ENCODE peak calls at places on chromosomes 2 and 18, in four cellular contexts. K is A549, G is K562, Y is HepG2. P is an unnamed sample.

GRCh38 chr2:105297211-105297610 is 32.3 kb downstream of the TGFBRAP1 start:
- DNase-seq in K (no peak), G (no peak), Y (no peak), P (no peak)

GRCh38 chr18:33871363-33872025 is 293.5 kb downstream of the ASXL3 start:
- DNase-seq in K (no peak), G (no peak), Y (no peak), P (no peak)

GRCh38 chr2:219497495-219498279 is 1.0 kb upstream of the GMPPA start:
- DNase-seq in K (peak), G (peak), Y (peak), P (peak)

GRCh38 chr2:57965961-57966360 is 80.6 kb upstream of the VRK2 start:
- DNase-seq in K (no peak), G (no peak), Y (no peak), P (no peak)

GRCh38 chr2:195407782-195408181 is 249.2 kb upstream of the SLC39A10 start:
- DNase-seq in K (peak), G (peak), Y (no peak), P (no peak)

GRCh38 chr2:149989447-149990063 is 402.0 kb upstream of the MMADHC start:
- DNase-seq in K (no peak), G (no peak), Y (peak), P (no peak)

GRCh38 chr18:74116628-74117554 is 30.7 kb downstream of the FBXO15 start:
- DNase-seq in K (no peak), G (peak), Y (peak), P (peak)

GRCh38 chr2:153986488-153987229 is 114.9 kb downstream of the GALNT13 start:
- DNase-seq in K (peak), G (no peak), Y (peak), P (no peak)

GRCh38 chr2:138502253-138503086 is 900 bp downstream of the SPOPL start:
- DNase-seq in K (no peak), G (peak), Y (peak), P (no peak)

GRCh38 chr18:23547806-23548205 is 38.5 kb downstream of the NPC1 start:
- DNase-seq in K (peak), G (no peak), Y (peak), P (no peak)

GRCh38 chr18:50178601-50179000 is 16.3 kb downstream of the MYO5B start:
- DNase-seq in K (no peak), G (no peak), Y (no peak), P (no peak)

GRCh38 chr2:20862850-20863249 is 39.9 kb upstream of the LDAH start:
- DNase-seq in K (no peak), G (no peak), Y (no peak), P (no peak)

GRCh38 chr2:219593154-219593553 is 4.5 kb upstream of the STK11IP start:
- DNase-seq in K (no peak), G (no peak), Y (no peak), P (no peak)

GRCh38 chr2:159095813-159096212 is 127.4 kb downstream of the TANC1 start:
- DNase-seq in K (no peak), G (no peak), Y (no peak), P (no peak)

GRCh38 chr2:159093496-159093895 is 125.1 kb downstream of the TANC1 start:
- DNase-seq in K (no peak), G (no peak), Y (no peak), P (no peak)

GRCh38 chr2:159096896-159097295 is 128.5 kb downstream of the TANC1 start:
- DNase-seq in K (no peak), G (no peak), Y (no peak), P (no peak)

GRCh38 chr2:159091981-159092380 is 123.5 kb downstream of the TANC1 start:
- DNase-seq in K (no peak), G (no peak), Y (no peak), P (no peak)

DNA sequence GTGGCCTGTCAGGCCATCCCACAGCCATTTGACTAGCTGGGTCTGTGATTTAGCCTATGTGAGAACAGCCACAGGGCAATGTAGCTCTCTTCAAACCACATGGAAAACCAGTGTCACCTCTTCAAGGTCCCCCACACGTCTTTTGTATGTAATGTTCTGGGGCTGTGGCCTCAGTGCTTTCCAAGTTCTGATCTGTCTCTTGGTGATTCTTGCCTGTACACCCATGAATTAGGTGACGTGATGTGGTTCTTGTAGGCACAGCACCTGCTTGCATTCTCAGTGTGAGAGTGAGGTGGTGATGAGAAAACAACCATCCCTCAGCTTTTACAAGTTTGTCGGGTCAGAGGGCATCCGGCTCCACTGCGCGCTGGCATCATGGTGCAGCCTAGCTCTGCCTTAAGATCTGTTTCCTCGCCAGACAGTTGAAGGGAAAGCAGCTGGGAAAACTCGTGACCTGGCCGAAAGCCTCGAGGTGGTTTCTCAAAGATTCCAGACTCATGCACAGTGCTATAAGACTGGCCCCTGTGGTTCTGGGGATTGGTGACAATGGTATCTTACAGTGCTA is 125.8 kb downstream of the TANC1 start:
- DNase-seq in K (no peak), G (no peak), Y (no peak), P (no peak)
- TF ChIP-seq ESRRA in K (no peak), G (no peak), Y (no peak), P (no peak)

DNA sequence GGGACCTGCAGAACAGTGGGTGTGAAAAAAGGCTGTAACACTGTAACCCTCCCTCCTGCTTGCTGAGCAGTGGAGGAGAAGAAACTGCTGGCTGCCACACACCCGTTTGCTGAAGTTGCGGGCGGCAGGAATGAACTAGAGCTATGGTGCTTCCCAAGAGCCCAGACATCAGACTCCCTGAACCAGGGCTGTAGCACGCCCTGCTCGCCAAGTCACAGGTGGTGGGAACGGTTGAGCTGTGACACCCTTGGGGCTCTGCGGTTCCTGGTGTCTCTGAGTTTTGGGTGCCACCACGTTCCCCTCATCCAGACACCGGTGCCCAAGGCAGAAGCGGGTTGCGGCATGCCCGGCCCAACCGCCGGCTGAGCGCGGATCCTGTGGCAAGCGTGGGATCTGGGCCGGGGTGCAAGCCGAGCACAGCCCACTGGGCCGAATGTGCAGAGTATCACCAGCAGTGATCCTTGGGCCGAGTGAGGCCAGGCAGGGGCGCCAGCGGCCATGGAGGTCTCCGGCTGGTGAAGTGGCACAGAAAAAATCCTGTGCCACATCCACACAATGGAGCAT is 15.0 kb upstream of the ADI1 start:
- DNase-seq in K (no peak), G (no peak), Y (no peak), P (no peak)
- TF ChIP-seq NR3C1 in K (no peak), G (no peak), Y (no peak), P (no peak)

DNA sequence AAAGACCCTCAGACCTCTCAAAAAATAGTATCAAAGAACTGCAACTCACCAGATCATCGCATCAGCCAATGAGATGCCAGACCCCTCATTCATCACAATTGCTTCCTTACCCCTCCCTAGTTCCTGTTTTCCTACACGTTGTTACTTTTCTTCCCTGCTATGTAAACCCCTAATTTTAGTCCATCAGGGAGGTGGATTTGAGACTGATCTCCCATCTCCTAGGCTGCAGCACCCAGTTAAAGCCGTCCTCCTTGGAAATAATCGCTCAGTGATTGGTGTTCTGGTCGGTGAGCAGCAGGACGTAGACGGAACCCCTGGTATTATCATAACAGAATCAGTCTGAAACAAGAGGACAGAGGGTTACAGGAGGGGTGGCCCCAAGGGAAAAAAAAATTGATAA is 44.0 kb upstream of the MAP4K4 start:
- DNase-seq in K (no peak), G (no peak), Y (no peak), P (no peak)
- TF ChIP-seq ESRRA in K (no peak), G (no peak), Y (no peak), P (no peak)

DNA sequence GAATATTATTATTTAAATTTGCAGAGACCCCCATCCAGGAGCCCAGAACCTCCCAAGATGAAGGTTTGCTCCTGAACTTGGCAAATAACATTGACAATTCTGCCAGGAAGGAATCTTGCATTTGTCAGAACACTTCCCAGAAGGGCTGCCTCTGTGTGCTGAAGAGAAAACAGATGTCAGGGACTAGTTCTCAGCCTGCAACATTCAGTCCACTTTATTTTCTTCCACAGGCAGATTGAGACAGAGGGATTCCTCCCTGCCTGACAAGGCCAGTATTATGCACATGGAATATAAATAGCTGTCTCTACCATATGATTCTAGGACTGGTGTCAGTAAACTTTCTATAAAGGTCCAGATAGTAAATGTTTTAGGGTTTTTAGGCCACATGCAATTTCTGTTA is 171.5 kb upstream of the SIX2 start:
- DNase-seq in K (no peak), G (no peak), Y (no peak), P (no peak)
- TF ChIP-seq NR3C1 in K (no peak), G (no peak), Y (no peak), P (no peak)

DNA sequence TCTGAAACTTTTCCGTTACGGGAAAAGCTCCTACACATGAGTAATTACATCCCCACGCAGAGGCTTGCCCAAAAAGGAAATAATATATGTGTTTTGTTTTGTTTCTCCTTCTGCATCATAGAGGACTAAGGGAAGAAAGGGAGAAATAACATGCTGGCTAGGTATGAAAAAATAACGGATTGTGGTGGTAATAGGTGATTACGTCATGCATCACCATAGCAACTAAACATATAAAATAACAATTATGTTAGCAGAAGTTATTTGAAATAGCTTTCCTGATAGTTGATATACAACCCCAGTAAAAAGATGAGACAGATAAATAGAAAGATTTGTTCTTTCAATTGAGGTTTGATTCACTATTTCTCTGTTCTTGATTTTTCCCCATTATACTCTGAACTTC is 518.0 kb downstream of the ZNF516 start:
- DNase-seq in K (no peak), G (no peak), Y (no peak), P (no peak)
- TF ChIP-seq ESRRA in K (no peak), G (no peak), Y (no peak), P (no peak)

GRCh38 chr2:216540920-216541319 is 42.3 kb downstream of the RPL37A start:
- DNase-seq in K (no peak), G (no peak), Y (no peak), P (no peak)
- TF ChIP-seq NR3C1 in K (no peak), G (no peak), Y (no peak), P (no peak)

DNA sequence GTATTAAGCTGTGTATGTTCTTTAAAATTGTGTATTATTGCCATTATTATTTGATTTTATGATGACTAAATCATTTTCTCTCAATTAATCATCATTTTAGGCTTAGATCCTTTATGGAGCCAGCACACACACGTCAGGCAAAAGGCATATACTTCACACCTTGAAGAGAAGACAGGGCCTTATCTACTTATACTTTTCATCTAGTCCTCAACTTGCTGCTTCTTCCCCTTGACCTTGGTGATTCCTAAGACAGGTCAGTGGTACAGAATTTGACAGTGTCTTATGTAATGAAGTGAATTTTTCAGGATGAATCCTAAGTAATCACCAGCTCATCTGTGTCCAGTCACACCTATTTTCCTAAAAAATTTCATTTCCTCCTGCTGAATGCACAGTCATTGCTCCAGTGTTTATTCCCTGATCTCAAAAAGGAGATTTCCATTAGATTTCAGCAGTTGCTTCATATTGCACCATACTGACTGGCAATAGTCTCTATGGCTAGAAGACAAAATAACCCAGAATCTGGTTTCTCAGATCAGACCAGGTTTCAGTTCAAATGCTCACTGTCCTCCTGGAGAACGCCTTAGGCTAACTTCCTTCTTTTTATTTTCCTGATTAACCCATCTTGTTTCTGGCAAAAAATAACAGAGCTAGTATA is 235.7 kb downstream of the PTH2R start:
- DNase-seq in K (no peak), G (no peak), Y (no peak), P (no peak)
- TF ChIP-seq ESRRA in K (no peak), G (no peak), Y (no peak), P (no peak)

GRCh38 chr2:44580875-44581515 is 219.2 kb downstream of the CAMKMT start:
- DNase-seq in K (no peak), G (no peak), Y (no peak), P (no peak)

GRCh38 chr2:44578401-44579135 is 216.8 kb downstream of the CAMKMT start:
- DNase-seq in K (no peak), G (no peak), Y (no peak), P (no peak)

GRCh38 chr2:44579136-44579836 is 217.5 kb downstream of the CAMKMT start:
- DNase-seq in K (no peak), G (no peak), Y (no peak), P (no peak)

GRCh38 chr2:44579837-44580230 is 218.1 kb downstream of the CAMKMT start:
- DNase-seq in K (no peak), G (no peak), Y (no peak), P (no peak)

DNA sequence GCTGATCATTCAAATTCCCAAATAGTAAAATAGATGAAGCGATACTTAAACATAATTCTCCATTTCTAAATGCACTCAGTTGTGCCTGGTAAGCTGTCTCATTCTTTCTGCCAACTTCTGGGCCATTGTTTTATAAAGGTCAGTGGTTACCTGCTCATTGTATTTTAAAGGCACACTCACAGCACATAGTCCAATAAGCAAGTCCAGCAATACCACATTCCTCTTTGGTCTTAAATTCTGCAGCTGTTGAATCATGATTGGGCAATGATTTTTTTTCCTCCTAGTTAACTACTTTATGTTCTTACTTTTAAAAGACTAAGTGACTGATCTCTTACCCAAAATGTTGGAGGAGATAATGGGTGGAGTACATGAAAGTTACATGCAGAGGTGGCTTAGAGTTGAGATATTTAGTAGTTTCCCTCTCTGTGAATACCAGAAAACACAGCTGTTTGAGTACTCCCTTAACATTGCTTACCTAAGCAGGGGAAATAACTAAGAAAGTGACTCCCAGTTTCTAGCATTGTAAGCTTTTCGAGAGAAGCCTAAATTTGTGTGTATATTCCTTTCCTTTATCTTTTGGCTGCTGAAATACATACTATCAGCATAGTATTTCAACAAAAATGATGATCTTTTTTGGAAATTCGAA is 220.7 kb downstream of the CAMKMT start:
- DNase-seq in K (no peak), G (no peak), Y (no peak), P (no peak)
- TF ChIP-seq NR3C1 in K (no peak), G (no peak), Y (no peak), P (no peak)